ENCODE peak calls at places on chromosomes 12 and 14, in nine cellular contexts. F, Y, H, U, S, I, E, W and T are unnamed samples.

GRCh38 chr12:1932264-1932777 is 13.9 kb upstream of the CACNA2D4 start:
- DNase-seq in F (no peak), Y (peak), H (peak), U (peak), S (no peak), I (peak), E (no peak), W (peak), T (peak)

GRCh38 chr12:95695741-95696140 is 94.8 kb downstream of the NTN4 start:
- DNase-seq in F (no peak), Y (no peak), H (no peak), U (no peak), S (no peak), I (no peak), E (no peak), W (no peak), T (no peak)

GRCh38 chr14:94769413-94770250 is at the start of gene GSC:
- DNase-seq in F (no peak), Y (peak), H (no peak), U (peak), S (no peak), I (peak), E (no peak), W (no peak), T (no peak)

GRCh38 chr12:31896514-31897039 is 62.6 kb upstream of the RESF1 start:
- DNase-seq in F (no peak), Y (peak), H (no peak), U (peak), S (no peak), I (peak), E (no peak), W (peak), T (peak)

GRCh38 chr12:51887476-51888315 is at the start of gene ANKRD33:
- DNase-seq in F (no peak), Y (no peak), H (no peak), U (no peak), S (no peak), I (peak), E (no peak), W (peak), T (peak)

GRCh38 chr14:54625158-54625557 is 58.2 kb downstream of the SAMD4A start:
- DNase-seq in F (no peak), Y (no peak), H (no peak), U (no peak), S (no peak), I (no peak), E (no peak), W (peak), T (peak)

GRCh38 chr14:61429316-61429715 is 107.9 kb downstream of the PRKCH start:
- DNase-seq in F (no peak), Y (no peak), H (no peak), U (no peak), S (no peak), I (no peak), E (no peak), W (no peak), T (no peak)

GRCh38 chr14:68644101-68644500 is 148.8 kb downstream of the ZFP36L1 start:
- DNase-seq in F (no peak), Y (no peak), H (no peak), U (no peak), S (no peak), I (no peak), E (no peak), W (no peak), T (no peak)

GRCh38 chr12:6540181-6540877 is 6.0 kb downstream of the GAPDH start:
- DNase-seq in F (no peak), Y (peak), H (peak), U (peak), S (peak), I (peak), E (peak), W (peak), T (peak)

GRCh38 chr12:33605776-33606175 is 166.2 kb upstream of the SYT10 start:
- DNase-seq in F (peak), Y (no peak), H (no peak), U (no peak), S (no peak), I (no peak), E (no peak), W (no peak), T (peak)

GRCh38 chr14:97095269-97095668 is 298.1 kb downstream of the VRK1 start:
- DNase-seq in F (no peak), Y (no peak), H (no peak), U (no peak), S (no peak), I (no peak), E (no peak), W (no peak), T (no peak)

GRCh38 chr12:15856097-15856982 is 25.8 kb upstream of the STRAP start:
- DNase-seq in F (peak), Y (no peak), H (no peak), U (no peak), S (peak), I (peak), E (peak), W (peak), T (peak)

GRCh38 chr14:67447033-67447381 is 35.0 kb upstream of the PLEK2 start:
- DNase-seq in F (no peak), Y (no peak), H (no peak), U (no peak), S (no peak), I (no peak), E (no peak), W (no peak), T (no peak)

GRCh38 chr12:12916135-12916956 is 25.0 kb downstream of the GPRC5A start:
- DNase-seq in F (peak), Y (peak), H (peak), U (peak), S (peak), I (peak), E (peak), W (peak), T (peak)

GRCh38 chr12:124217508-124217981 is 77.3 kb upstream of the RFLNA start:
- DNase-seq in F (no peak), Y (no peak), H (no peak), U (no peak), S (no peak), I (no peak), E (no peak), W (no peak), T (peak)

GRCh38 chr12:111195316-111195715 is 173.6 kb downstream of the PHETA1 start:
- DNase-seq in F (no peak), Y (no peak), H (no peak), U (no peak), S (no peak), I (no peak), E (no peak), W (no peak), T (no peak)

GRCh38 chr12:52953181-52953841 is 4.4 kb downstream of the KRT18 start:
- DNase-seq in F (no peak), Y (no peak), H (no peak), U (no peak), S (no peak), I (no peak), E (no peak), W (no peak), T (no peak)

GRCh38 chr14:33941727-33942126 is 9.1 kb downstream of the EGLN3 start:
- DNase-seq in F (no peak), Y (no peak), H (no peak), U (no peak), S (no peak), I (no peak), E (no peak), W (no peak), T (no peak)

GRCh38 chr12:3646561-3647241 is 106.2 kb downstream of the CRACR2A start:
- DNase-seq in F (no peak), Y (no peak), H (no peak), U (no peak), S (no peak), I (no peak), E (no peak), W (no peak), T (peak)

GRCh38 chr12:13211191-13211858 is 14.8 kb downstream of the EMP1 start:
- DNase-seq in F (no peak), Y (no peak), H (no peak), U (no peak), S (no peak), I (no peak), E (no peak), W (no peak), T (peak)

GRCh38 chr12:46702581-46703344 is 123.0 kb downstream of the SLC38A4 start:
- DNase-seq in F (no peak), Y (peak), H (no peak), U (no peak), S (no peak), I (no peak), E (no peak), W (peak), T (peak)

GRCh38 chr12:4133636-4134433 is 139.7 kb upstream of the CCND2 start:
- DNase-seq in F (no peak), Y (no peak), H (no peak), U (no peak), S (no peak), I (no peak), E (no peak), W (no peak), T (no peak)

GRCh38 chr14:65251213-65251612 is 148.9 kb upstream of the MAX start:
- DNase-seq in F (no peak), Y (no peak), H (no peak), U (no peak), S (no peak), I (no peak), E (peak), W (peak), T (peak)

GRCh38 chr12:2172486-2173214 is 119.9 kb downstream of the CACNA1C start:
- DNase-seq in F (no peak), Y (no peak), H (no peak), U (no peak), S (no peak), I (no peak), E (no peak), W (no peak), T (no peak)

GRCh38 chr14:41549821-41550597 is 56.7 kb upstream of the LRFN5 start:
- DNase-seq in F (no peak), Y (no peak), H (no peak), U (no peak), S (no peak), I (no peak), E (no peak), W (peak), T (peak)

GRCh38 chr12:1974812-1975211 is 29.4 kb downstream of the DCP1B start:
- DNase-seq in F (no peak), Y (no peak), H (no peak), U (no peak), S (no peak), I (no peak), E (no peak), W (no peak), T (peak)

GRCh38 chr12:4118017-4118510 is 155.5 kb upstream of the CCND2 start:
- DNase-seq in F (no peak), Y (peak), H (peak), U (peak), S (no peak), I (no peak), E (peak), W (peak), T (peak)

GRCh38 chr14:44895716-44896115 is 66.0 kb downstream of the KLHL28 start:
- DNase-seq in F (no peak), Y (no peak), H (no peak), U (no peak), S (no peak), I (no peak), E (peak), W (peak), T (peak)

DNA sequence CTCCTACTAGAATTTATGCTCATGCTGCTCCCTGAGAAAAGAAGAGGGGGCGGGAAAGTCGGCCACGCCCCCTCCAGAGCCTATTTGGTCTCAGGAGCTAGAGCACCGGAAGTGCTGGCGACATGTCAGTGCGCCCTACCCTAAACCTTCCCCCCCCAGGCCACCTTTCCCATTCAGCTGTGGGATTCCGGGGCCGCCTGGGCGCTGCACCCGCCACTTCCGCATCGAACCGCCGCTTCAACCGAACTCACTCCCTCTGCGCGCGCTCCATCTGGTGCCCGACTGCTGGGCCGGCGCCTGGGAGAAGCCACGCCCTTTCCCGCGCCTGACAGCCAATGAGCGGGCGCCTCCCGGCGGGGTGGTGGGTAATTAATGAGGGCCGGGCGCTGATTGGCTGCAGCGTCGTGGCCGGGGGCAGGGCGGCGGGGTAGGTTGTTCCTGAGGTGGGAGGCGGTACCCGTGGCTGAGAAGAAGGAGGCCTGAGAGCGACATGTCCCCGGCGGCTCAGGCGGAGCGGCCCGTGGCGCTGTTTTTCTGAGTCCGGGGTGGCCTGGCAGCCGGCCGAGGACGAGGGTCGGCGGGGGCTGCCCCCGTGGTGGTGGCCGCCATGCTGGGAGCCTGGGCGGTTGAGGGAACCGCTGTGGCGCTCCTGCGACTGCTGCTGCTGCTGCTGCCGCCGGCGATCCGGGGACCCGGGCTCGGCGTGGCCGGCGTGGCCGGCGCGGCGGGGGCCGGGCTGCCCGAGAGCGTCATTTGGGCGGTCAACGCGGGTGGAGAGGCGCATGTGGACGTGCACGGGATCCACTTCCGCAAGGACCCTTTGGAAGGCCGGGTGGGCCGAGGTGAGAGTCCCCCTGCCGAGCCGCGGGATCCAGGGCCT is at the start of gene MLEC:
- DNase-seq in F (peak), Y (peak), H (peak), U (peak), S (peak), I (peak), E (peak), W (peak), T (peak)
- TF ChIP-seq CTCF in F (peak), Y (peak), H (peak), U (peak), S (peak), I (no peak), E (peak), W (no peak), T (no peak)

GRCh38 chr12:44313188-44313587 is 477.3 kb downstream of the TMEM117 start:
- DNase-seq in F (no peak), Y (no peak), H (no peak), U (no peak), S (no peak), I (no peak), E (no peak), W (no peak), T (no peak)

GRCh38 chr12:44314007-44314500 is 478.2 kb downstream of the TMEM117 start:
- DNase-seq in F (no peak), Y (no peak), H (no peak), U (no peak), S (no peak), I (no peak), E (no peak), W (no peak), T (no peak)

DNA sequence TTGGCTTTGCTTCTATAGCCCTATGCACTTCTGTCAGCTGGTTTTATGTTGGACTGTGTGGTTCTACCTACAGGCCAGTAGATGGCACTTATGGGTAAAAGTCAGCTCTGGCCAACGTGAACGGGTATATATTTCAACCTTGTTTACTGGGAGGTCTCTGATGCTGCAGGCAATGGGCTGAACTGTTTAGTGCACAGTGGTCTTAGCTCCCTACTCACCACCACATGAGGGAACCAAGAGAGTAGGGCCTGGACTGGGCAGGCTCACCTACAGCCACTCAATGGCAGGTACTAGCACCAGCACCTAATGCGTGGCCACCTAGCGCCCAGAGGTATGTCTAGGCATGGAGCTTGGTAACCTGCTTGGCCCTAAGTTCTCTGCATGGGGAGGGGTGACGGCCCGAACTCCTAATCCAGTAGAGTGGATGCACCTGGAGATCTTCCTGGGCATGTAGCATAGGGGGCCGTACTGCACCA is 481.8 kb downstream of the TMEM117 start:
- DNase-seq in F (peak), Y (no peak), H (no peak), U (no peak), S (peak), I (no peak), E (peak), W (peak), T (peak)
- TF ChIP-seq CTCF in F (peak), Y (no peak), H (peak), U (peak), S (peak), I (no peak), E (peak), W (peak), T (peak)

DNA sequence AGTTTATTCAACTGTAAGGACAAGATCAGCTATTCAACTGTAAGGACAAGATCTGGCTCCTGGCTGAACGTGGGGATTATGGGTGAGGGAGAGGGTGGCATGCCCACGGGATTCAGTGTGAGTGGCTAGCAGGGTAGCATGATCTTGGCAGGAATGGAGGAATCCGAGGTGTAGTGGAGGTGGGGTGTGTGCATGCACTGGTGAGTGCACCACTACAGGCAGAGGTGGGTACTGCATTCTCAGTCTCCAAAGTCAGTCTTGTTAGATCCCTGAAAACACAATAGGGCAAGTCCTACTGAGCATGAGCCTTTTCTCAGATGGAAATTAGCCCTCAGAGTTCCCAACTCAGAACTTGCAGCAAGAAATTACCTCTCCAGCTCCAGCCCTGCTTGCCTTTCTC is 32.2 kb upstream of the DCD start:
- DNase-seq in F (peak), Y (no peak), H (no peak), U (no peak), S (peak), I (peak), E (peak), W (no peak), T (peak)
- TF ChIP-seq CTCF in F (peak), Y (no peak), H (peak), U (peak), S (peak), I (peak), E (peak), W (peak), T (peak)

DNA sequence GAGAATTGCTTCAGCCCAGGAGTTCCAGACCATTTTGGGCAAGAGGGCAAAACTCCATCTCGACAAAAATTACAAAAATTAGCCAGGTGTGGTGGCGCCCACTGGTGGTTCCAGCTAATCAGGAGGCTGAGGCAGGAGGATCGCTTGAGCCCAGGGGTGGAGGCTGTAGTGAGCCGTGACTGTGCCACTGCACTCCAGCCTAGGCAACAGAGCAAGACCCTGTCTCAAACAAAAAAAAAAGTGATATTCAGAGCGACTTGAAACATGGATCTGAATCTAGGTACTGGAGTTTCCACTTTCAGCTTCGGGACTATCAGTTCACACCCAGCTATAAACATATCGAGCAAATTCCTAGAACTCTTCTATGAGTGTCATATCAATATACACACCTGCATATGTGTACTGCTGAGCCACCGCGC is 16.3 kb upstream of the RNF34 start:
- DNase-seq in F (no peak), Y (no peak), H (no peak), U (no peak), S (no peak), I (no peak), E (no peak), W (no peak), T (no peak)
- TF ChIP-seq CTCF in F (peak), Y (no peak), H (no peak), U (no peak), S (peak), I (no peak), E (peak), W (no peak), T (peak)

DNA sequence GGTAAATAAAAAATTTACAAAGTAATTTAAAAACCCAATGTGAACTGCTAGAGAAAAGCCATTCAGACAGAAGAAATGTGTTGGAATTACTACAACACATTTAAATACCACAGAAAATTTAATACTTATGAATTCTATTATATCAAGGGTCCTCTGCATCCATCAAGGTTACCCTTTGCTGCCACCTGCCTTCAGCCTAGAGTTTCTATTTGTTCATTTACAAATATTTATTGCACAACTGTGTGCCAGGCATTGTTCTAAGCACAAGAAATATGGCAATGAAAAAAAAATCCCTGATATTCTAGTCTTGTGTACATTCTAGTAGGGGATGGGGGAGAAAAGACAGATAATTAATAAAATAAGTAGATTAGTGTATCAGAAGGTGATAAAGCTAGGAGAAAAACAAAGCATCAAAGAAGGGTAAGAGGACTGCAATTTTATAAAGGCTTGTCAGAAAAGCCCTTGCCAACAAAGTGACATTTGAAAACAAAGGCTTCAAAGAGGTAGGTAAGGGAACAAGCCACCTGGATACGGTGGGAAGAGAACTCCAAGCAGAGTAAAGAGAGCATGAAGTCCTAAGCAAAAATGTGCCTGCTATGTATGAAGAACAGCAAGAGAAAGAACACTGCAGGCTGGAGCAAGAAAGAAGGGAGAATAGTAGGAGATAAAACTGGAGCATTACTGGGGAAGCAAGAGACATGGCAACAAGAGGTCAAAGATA is 59.1 kb upstream of the SLC6A13 start:
- DNase-seq in F (peak), Y (no peak), H (no peak), U (no peak), S (peak), I (no peak), E (no peak), W (peak), T (peak)
- TF ChIP-seq CTCF in F (peak), Y (no peak), H (no peak), U (peak), S (peak), I (no peak), E (peak), W (no peak), T (peak)

GRCh38 chr12:67994046-67994445 is 4.8 kb downstream of the IFNG-AS1 start:
- DNase-seq in F (no peak), Y (no peak), H (no peak), U (no peak), S (no peak), I (no peak), E (no peak), W (no peak), T (no peak)
- TF ChIP-seq CTCF in F (no peak), Y (no peak), H (no peak), U (no peak), S (peak), I (no peak), E (no peak), W (no peak), T (no peak)